ENCODE peak calls at places on chromosomes 16 and 17, in nine cellular contexts. A is hepatocyte; Y is tibial artery; N is mesothelial cell of epicardium; P is CD8-positive, alpha-beta T cell; C is endothelial cell; F is nephron progenitor cell; O is HFFc6; B is GM13977. K is an unnamed sample.

GRCh38 chr17:35726609-35727460 is 4.6 kb upstream of the RASL10B start:
- DNase-seq in A (peak), Y (no peak), N (peak), P (no peak), C (no peak), F (peak), O (peak), B (no peak), K (no peak)

GRCh38 chr17:63832455-63832854 is 5.0 kb upstream of the FTSJ3 start:
- DNase-seq in A (no peak), Y (no peak), N (no peak), P (no peak), C (no peak), F (no peak), O (no peak), B (no peak), K (no peak)

GRCh38 chr17:55620023-55620422 is 102.6 kb downstream of the TMEM100 start:
- DNase-seq in A (no peak), Y (no peak), N (no peak), P (no peak), C (no peak), F (no peak), O (no peak), B (no peak), K (no peak)

GRCh38 chr17:31452561-31453110 is 61.2 kb downstream of the RAB11FIP4 start:
- DNase-seq in A (no peak), Y (no peak), N (no peak), P (no peak), C (no peak), F (no peak), O (no peak), B (no peak), K (no peak)

GRCh38 chr17:5201011-5201410 is 9.3 kb upstream of the ZNF594 start:
- DNase-seq in A (no peak), Y (no peak), N (no peak), P (no peak), C (no peak), F (no peak), O (no peak), B (no peak), K (no peak)

GRCh38 chr17:26782153-26782552 is 511.8 kb upstream of the WSB1 start:
- DNase-seq in A (no peak), Y (peak), N (no peak), P (no peak), C (no peak), F (no peak), O (no peak), B (no peak), K (no peak)

GRCh38 chr16:30741461-30741914 is 6.7 kb upstream of the PHKG2 start:
- DNase-seq in A (peak), Y (peak), N (no peak), P (no peak), C (no peak), F (no peak), O (peak), B (no peak), K (no peak)

GRCh38 chr17:48882272-48882671 is 10.3 kb upstream of the ATP5MC1 start:
- DNase-seq in A (no peak), Y (no peak), N (no peak), P (no peak), C (no peak), F (no peak), O (no peak), B (no peak), K (no peak)

GRCh38 chr16:67917852-67918236 is 13.8 kb downstream of the CTRL start:
- DNase-seq in A (peak), Y (no peak), N (no peak), P (no peak), C (no peak), F (no peak), O (peak), B (no peak), K (no peak)

GRCh38 chr16:67504190-67505021 is 21.1 kb upstream of the AGRP start:
- DNase-seq in A (no peak), Y (peak), N (no peak), P (peak), C (no peak), F (no peak), O (no peak), B (peak), K (peak)

GRCh38 chr17:41654134-41654907 is 29.9 kb upstream of the KRT17 start:
- DNase-seq in A (peak), Y (no peak), N (peak), P (no peak), C (no peak), F (no peak), O (no peak), B (no peak), K (no peak)

DNA sequence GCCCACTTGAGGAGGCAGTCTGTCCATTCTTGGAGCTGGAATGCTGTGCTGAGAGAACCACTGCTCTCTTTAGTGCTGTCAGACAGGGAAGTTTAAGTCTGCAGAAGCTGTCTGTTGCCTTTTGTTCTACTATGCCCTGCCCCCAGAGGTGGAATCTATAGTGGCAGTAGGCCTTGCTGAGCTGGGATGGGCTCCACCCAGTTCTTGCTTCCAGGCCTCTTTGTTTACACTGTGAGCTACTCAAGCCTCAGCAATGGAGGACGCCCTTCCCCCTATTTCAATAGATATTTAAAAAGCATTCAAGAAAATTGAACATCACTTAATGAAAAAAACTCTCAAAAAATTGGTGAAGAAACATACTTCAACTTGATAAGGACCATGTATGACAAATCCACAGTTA is 313.5 kb downstream of the PHKB start:
- DNase-seq in A (peak), Y (no peak), N (no peak), P (no peak), C (peak), F (no peak), O (peak), B (no peak), K (no peak)
- TF ChIP-seq CTCF in A (peak), Y (no peak), N (no peak), P (no peak), C (no peak), F (no peak), O (peak), B (no peak), K (no peak)

GRCh38 chr17:58006924-58007780 is at the start of gene SRSF1:
- DNase-seq in A (peak), Y (peak), N (peak), P (peak), C (peak), F (peak), O (peak), B (peak), K (peak)
- TF ChIP-seq CTCF in A (no peak), Y (no peak), N (no peak), P (no peak), C (no peak), F (no peak), O (no peak), B (no peak), K (no peak)

GRCh38 chr17:66855204-66855603 is 20.3 kb downstream of the CACNG5 start:
- DNase-seq in A (no peak), Y (no peak), N (no peak), P (no peak), C (no peak), F (no peak), O (no peak), B (no peak), K (no peak)
- TF ChIP-seq CTCF in A (no peak), Y (no peak), N (peak), P (peak), C (peak), F (no peak), O (peak), B (peak), K (peak)

GRCh38 chr16:87692756-87693155 is 73.0 kb downstream of the KLHDC4 start:
- DNase-seq in A (no peak), Y (no peak), N (no peak), P (no peak), C (no peak), F (no peak), O (no peak), B (no peak), K (no peak)
- TF ChIP-seq CTCF in A (no peak), Y (no peak), N (no peak), P (no peak), C (no peak), F (no peak), O (no peak), B (no peak), K (no peak)

DNA sequence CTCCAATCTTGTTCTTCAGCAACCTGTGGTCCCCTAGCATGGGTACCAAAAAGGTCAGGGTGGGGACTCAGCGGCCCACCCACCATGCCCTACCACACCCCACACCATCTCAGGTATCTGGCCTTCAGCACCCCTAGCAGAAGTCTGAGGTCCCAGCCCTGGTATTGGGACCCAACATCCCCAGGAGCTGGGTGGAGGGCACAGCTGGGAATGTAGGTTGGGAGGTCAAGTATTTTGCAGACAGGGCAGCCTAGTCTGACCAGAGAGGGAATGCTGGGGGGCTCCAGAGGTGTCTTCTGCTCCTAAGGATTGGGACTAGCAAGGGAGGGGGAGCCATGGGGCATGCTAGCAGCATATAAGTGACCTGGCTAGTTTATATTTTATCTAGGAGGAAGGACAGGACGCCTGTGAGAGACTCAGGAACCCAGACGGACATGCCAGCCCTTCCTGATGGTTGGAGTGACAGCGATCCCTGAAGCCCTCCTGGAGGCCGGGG is 822 bp upstream of the ADAM11 start:
- DNase-seq in A (no peak), Y (no peak), N (no peak), P (no peak), C (no peak), F (no peak), O (no peak), B (no peak), K (no peak)
- TF ChIP-seq CTCF in A (no peak), Y (no peak), N (no peak), P (no peak), C (no peak), F (no peak), O (no peak), B (no peak), K (no peak)

GRCh38 chr16:73172621-73173312 is 124.8 kb upstream of the ZFHX3 start:
- DNase-seq in A (peak), Y (peak), N (peak), P (no peak), C (no peak), F (peak), O (peak), B (no peak), K (no peak)
- TF ChIP-seq CTCF in A (peak), Y (no peak), N (peak), P (no peak), C (peak), F (peak), O (peak), B (no peak), K (no peak)

GRCh38 chr16:82736161-82736697 is 109.5 kb downstream of the CDH13 start:
- DNase-seq in A (no peak), Y (no peak), N (no peak), P (no peak), C (no peak), F (no peak), O (no peak), B (no peak), K (peak)

GRCh38 chr16:82735696-82736095 is 108.9 kb downstream of the CDH13 start:
- DNase-seq in A (peak), Y (no peak), N (no peak), P (no peak), C (no peak), F (no peak), O (no peak), B (no peak), K (peak)

GRCh38 chr16:82741073-82741615 is 114.4 kb downstream of the CDH13 start:
- DNase-seq in A (no peak), Y (no peak), N (no peak), P (no peak), C (no peak), F (no peak), O (peak), B (no peak), K (no peak)

GRCh38 chr16:82735176-82735575 is 108.4 kb downstream of the CDH13 start:
- DNase-seq in A (no peak), Y (no peak), N (no peak), P (no peak), C (no peak), F (no peak), O (no peak), B (no peak), K (no peak)

DNA sequence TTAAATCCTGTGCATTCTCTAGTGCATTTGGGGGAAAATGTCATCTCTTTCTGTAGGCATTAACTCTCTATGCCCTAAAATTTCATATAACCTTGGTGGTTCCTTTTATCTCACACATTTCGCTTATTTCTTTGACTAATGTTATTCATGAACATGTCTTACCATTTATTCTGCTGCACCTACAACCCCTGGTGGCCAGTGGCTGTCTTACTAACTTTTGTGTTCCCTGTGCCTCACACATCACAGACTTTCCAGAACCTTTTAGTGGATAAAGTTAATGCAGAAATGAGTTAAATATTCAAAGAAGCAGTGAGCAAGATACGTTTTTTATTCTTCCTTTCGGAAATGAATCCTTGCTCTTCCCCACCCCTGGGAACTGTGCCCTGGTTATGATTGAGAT is 111.9 kb downstream of the CDH13 start:
- DNase-seq in A (no peak), Y (no peak), N (no peak), P (no peak), C (no peak), F (no peak), O (peak), B (no peak), K (no peak)
- TF ChIP-seq CTCF in A (no peak), Y (peak), N (no peak), P (no peak), C (no peak), F (no peak), O (peak), B (peak), K (peak)

K was measured in GM06990.